ENCODE peak calls at places on chromosomes 13 and 19, in eight cellular contexts. One of them, this sample, is unnamed.

GRCh38 chr13:21483748-21484147 is 24.6 kb upstream of the ZDHHC20 start:
- DNase-seq in hypothalamus: no peak
- DNase-seq in stimulated activated CD8-positive, alpha-beta memory T cell treated with anti-CD3 and anti-CD28 coated beads, Interleukin-4, amount 100 ng/mL, for 24 hours: no peak
- DNase-seq in mucosa of gallbladder: no peak
- DNase-seq in SK-MEL-5: no peak
- DNase-seq in fibroblast of lung: no peak
- DNase-seq in T1000: no peak
- DNase-seq in T-helper 1 cell: no peak
- DNase-seq in this sample: no peak

GRCh38 chr19:17352608-17353280 is 15.4 kb downstream of the GTPBP3 start:
- DNase-seq in hypothalamus: no peak
- DNase-seq in stimulated activated CD8-positive, alpha-beta memory T cell treated with anti-CD3 and anti-CD28 coated beads, Interleukin-4, amount 100 ng/mL, for 24 hours: no peak
- DNase-seq in mucosa of gallbladder: no peak
- DNase-seq in SK-MEL-5: no peak
- DNase-seq in fibroblast of lung: no peak
- DNase-seq in T1000: no peak
- DNase-seq in T-helper 1 cell: no peak
- DNase-seq in this sample: no peak

GRCh38 chr19:9636018-9636417 is 15.0 kb upstream of the ZNF561 start:
- DNase-seq in hypothalamus: no peak
- DNase-seq in stimulated activated CD8-positive, alpha-beta memory T cell treated with anti-CD3 and anti-CD28 coated beads, Interleukin-4, amount 100 ng/mL, for 24 hours: no peak
- DNase-seq in mucosa of gallbladder: no peak
- DNase-seq in SK-MEL-5: no peak
- DNase-seq in fibroblast of lung: no peak
- DNase-seq in T1000: no peak
- DNase-seq in T-helper 1 cell: no peak
- DNase-seq in this sample: no peak

GRCh38 chr13:84994582-84994981 is 804.6 kb downstream of the SLITRK6 start:
- DNase-seq in hypothalamus: no peak
- DNase-seq in stimulated activated CD8-positive, alpha-beta memory T cell treated with anti-CD3 and anti-CD28 coated beads, Interleukin-4, amount 100 ng/mL, for 24 hours: no peak
- DNase-seq in mucosa of gallbladder: peak; percentile 20
- DNase-seq in SK-MEL-5: peak; percentile 11
- DNase-seq in fibroblast of lung: peak; percentile 8
- DNase-seq in T1000: no peak
- DNase-seq in T-helper 1 cell: no peak
- DNase-seq in this sample: no peak

GRCh38 chr19:16066611-16067104 is 9.6 kb upstream of the TPM4 start:
- DNase-seq in hypothalamus: no peak
- DNase-seq in stimulated activated CD8-positive, alpha-beta memory T cell treated with anti-CD3 and anti-CD28 coated beads, Interleukin-4, amount 100 ng/mL, for 24 hours: no peak
- DNase-seq in mucosa of gallbladder: no peak
- DNase-seq in SK-MEL-5: peak; percentile 62
- DNase-seq in fibroblast of lung: peak; percentile 77
- DNase-seq in T1000: no peak
- DNase-seq in T-helper 1 cell: no peak
- DNase-seq in this sample: no peak

GRCh38 chr13:25455146-25455545 is 83.4 kb downstream of the ATP8A2 start:
- DNase-seq in hypothalamus: no peak
- DNase-seq in stimulated activated CD8-positive, alpha-beta memory T cell treated with anti-CD3 and anti-CD28 coated beads, Interleukin-4, amount 100 ng/mL, for 24 hours: no peak
- DNase-seq in mucosa of gallbladder: no peak
- DNase-seq in SK-MEL-5: no peak
- DNase-seq in fibroblast of lung: no peak
- DNase-seq in T1000: no peak
- DNase-seq in T-helper 1 cell: no peak
- DNase-seq in this sample: peak; percentile 26

GRCh38 chr13:44383945-44384344 is 10.3 kb downstream of the SERP2 start:
- DNase-seq in hypothalamus: no peak
- DNase-seq in stimulated activated CD8-positive, alpha-beta memory T cell treated with anti-CD3 and anti-CD28 coated beads, Interleukin-4, amount 100 ng/mL, for 24 hours: no peak
- DNase-seq in mucosa of gallbladder: no peak
- DNase-seq in SK-MEL-5: no peak
- DNase-seq in fibroblast of lung: no peak
- DNase-seq in T1000: no peak
- DNase-seq in T-helper 1 cell: no peak
- DNase-seq in this sample: no peak

GRCh38 chr19:41928754-41929535 is 696 bp upstream of the ERFL start:
- DNase-seq in hypothalamus: no peak
- DNase-seq in stimulated activated CD8-positive, alpha-beta memory T cell treated with anti-CD3 and anti-CD28 coated beads, Interleukin-4, amount 100 ng/mL, for 24 hours: no peak
- DNase-seq in mucosa of gallbladder: peak; percentile 45
- DNase-seq in SK-MEL-5: no peak
- DNase-seq in fibroblast of lung: no peak
- DNase-seq in T1000: no peak
- DNase-seq in T-helper 1 cell: no peak
- DNase-seq in this sample: no peak

GRCh38 chr13:99208185-99208584 is 7.5 kb downstream of the UBAC2 start:
- DNase-seq in hypothalamus: no peak
- DNase-seq in stimulated activated CD8-positive, alpha-beta memory T cell treated with anti-CD3 and anti-CD28 coated beads, Interleukin-4, amount 100 ng/mL, for 24 hours: no peak
- DNase-seq in mucosa of gallbladder: no peak
- DNase-seq in SK-MEL-5: no peak
- DNase-seq in fibroblast of lung: no peak
- DNase-seq in T1000: no peak
- DNase-seq in T-helper 1 cell: no peak
- DNase-seq in this sample: no peak

GRCh38 chr19:20423381-20424207 is 142.0 kb downstream of the ZNF737 start:
- DNase-seq in hypothalamus: no peak
- DNase-seq in stimulated activated CD8-positive, alpha-beta memory T cell treated with anti-CD3 and anti-CD28 coated beads, Interleukin-4, amount 100 ng/mL, for 24 hours: peak; percentile 6
- DNase-seq in mucosa of gallbladder: peak; percentile 75
- DNase-seq in SK-MEL-5: no peak
- DNase-seq in fibroblast of lung: peak; percentile 78
- DNase-seq in T1000: no peak
- DNase-seq in T-helper 1 cell: no peak
- DNase-seq in this sample: no peak

GRCh38 chr13:76016799-76017198 is 380.7 kb downstream of the LMO7 start:
- DNase-seq in hypothalamus: no peak
- DNase-seq in stimulated activated CD8-positive, alpha-beta memory T cell treated with anti-CD3 and anti-CD28 coated beads, Interleukin-4, amount 100 ng/mL, for 24 hours: no peak
- DNase-seq in mucosa of gallbladder: peak; percentile 30
- DNase-seq in SK-MEL-5: peak; percentile 78
- DNase-seq in fibroblast of lung: peak; percentile 27
- DNase-seq in T1000: no peak
- DNase-seq in T-helper 1 cell: no peak
- DNase-seq in this sample: no peak

GRCh38 chr19:47133021-47133471 is 2.4 kb downstream of the SAE1 start:
- DNase-seq in hypothalamus: no peak
- DNase-seq in stimulated activated CD8-positive, alpha-beta memory T cell treated with anti-CD3 and anti-CD28 coated beads, Interleukin-4, amount 100 ng/mL, for 24 hours: no peak
- DNase-seq in mucosa of gallbladder: no peak
- DNase-seq in SK-MEL-5: no peak
- DNase-seq in fibroblast of lung: no peak
- DNase-seq in T1000: no peak
- DNase-seq in T-helper 1 cell: no peak
- DNase-seq in this sample: no peak

GRCh38 chr19:54560881-54561385 is 12.7 kb upstream of the LILRA2 start:
- DNase-seq in hypothalamus: no peak
- DNase-seq in stimulated activated CD8-positive, alpha-beta memory T cell treated with anti-CD3 and anti-CD28 coated beads, Interleukin-4, amount 100 ng/mL, for 24 hours: no peak
- DNase-seq in mucosa of gallbladder: no peak
- DNase-seq in SK-MEL-5: no peak
- DNase-seq in fibroblast of lung: no peak
- DNase-seq in T1000: no peak
- DNase-seq in T-helper 1 cell: no peak
- DNase-seq in this sample: no peak

GRCh38 chr13:38180670-38181069 is 169.0 kb upstream of the UFM1 start:
- DNase-seq in hypothalamus: no peak
- DNase-seq in stimulated activated CD8-positive, alpha-beta memory T cell treated with anti-CD3 and anti-CD28 coated beads, Interleukin-4, amount 100 ng/mL, for 24 hours: no peak
- DNase-seq in mucosa of gallbladder: no peak
- DNase-seq in SK-MEL-5: no peak
- DNase-seq in fibroblast of lung: peak; percentile 0
- DNase-seq in T1000: no peak
- DNase-seq in T-helper 1 cell: no peak
- DNase-seq in this sample: no peak

GRCh38 chr19:41327499-41328156 is 17.7 kb downstream of the CCDC97 start:
- DNase-seq in hypothalamus: peak; percentile 22
- DNase-seq in stimulated activated CD8-positive, alpha-beta memory T cell treated with anti-CD3 and anti-CD28 coated beads, Interleukin-4, amount 100 ng/mL, for 24 hours: peak; percentile 86
- DNase-seq in mucosa of gallbladder: peak; percentile 68
- DNase-seq in SK-MEL-5: no peak
- DNase-seq in fibroblast of lung: peak; percentile 22
- DNase-seq in T1000: peak; percentile 20
- DNase-seq in T-helper 1 cell: peak; percentile 90
- DNase-seq in this sample: no peak

GRCh38 chr13:52070929-52071523 is 46.5 kb downstream of the UTP14C start:
- DNase-seq in hypothalamus: no peak
- DNase-seq in stimulated activated CD8-positive, alpha-beta memory T cell treated with anti-CD3 and anti-CD28 coated beads, Interleukin-4, amount 100 ng/mL, for 24 hours: no peak
- DNase-seq in mucosa of gallbladder: no peak
- DNase-seq in SK-MEL-5: peak; percentile 50
- DNase-seq in fibroblast of lung: peak; percentile 28
- DNase-seq in T1000: no peak
- DNase-seq in T-helper 1 cell: no peak
- DNase-seq in this sample: no peak

GRCh38 chr13:107421028-107421427 is 794.3 kb downstream of the LIG4 start:
- DNase-seq in hypothalamus: no peak
- DNase-seq in stimulated activated CD8-positive, alpha-beta memory T cell treated with anti-CD3 and anti-CD28 coated beads, Interleukin-4, amount 100 ng/mL, for 24 hours: no peak
- DNase-seq in mucosa of gallbladder: no peak
- DNase-seq in SK-MEL-5: no peak
- DNase-seq in fibroblast of lung: peak; percentile 49
- DNase-seq in T1000: no peak
- DNase-seq in T-helper 1 cell: no peak
- DNase-seq in this sample: no peak

GRCh38 chr19:15357906-15358305 is 21.7 kb downstream of the AKAP8 start:
- DNase-seq in hypothalamus: no peak
- DNase-seq in stimulated activated CD8-positive, alpha-beta memory T cell treated with anti-CD3 and anti-CD28 coated beads, Interleukin-4, amount 100 ng/mL, for 24 hours: no peak
- DNase-seq in mucosa of gallbladder: no peak
- DNase-seq in SK-MEL-5: no peak
- DNase-seq in fibroblast of lung: no peak
- DNase-seq in T1000: no peak
- DNase-seq in T-helper 1 cell: no peak
- DNase-seq in this sample: no peak

GRCh38 chr13:23654111-23655110 is 84.2 kb downstream of the TNFRSF19 start:
- DNase-seq in hypothalamus: no peak
- DNase-seq in stimulated activated CD8-positive, alpha-beta memory T cell treated with anti-CD3 and anti-CD28 coated beads, Interleukin-4, amount 100 ng/mL, for 24 hours: no peak
- DNase-seq in mucosa of gallbladder: no peak
- DNase-seq in SK-MEL-5: peak; percentile 82
- DNase-seq in fibroblast of lung: peak; percentile 60
- DNase-seq in T1000: no peak
- DNase-seq in T-helper 1 cell: no peak
- DNase-seq in this sample: no peak

GRCh38 chr19:36110487-36111199 is at the start of gene OVOL3:
- DNase-seq in hypothalamus: no peak
- DNase-seq in stimulated activated CD8-positive, alpha-beta memory T cell treated with anti-CD3 and anti-CD28 coated beads, Interleukin-4, amount 100 ng/mL, for 24 hours: no peak
- DNase-seq in mucosa of gallbladder: no peak
- DNase-seq in SK-MEL-5: no peak
- DNase-seq in fibroblast of lung: no peak
- DNase-seq in T1000: no peak
- DNase-seq in T-helper 1 cell: no peak
- DNase-seq in this sample: no peak

GRCh38 chr19:30105316-30105715 is 163.3 kb downstream of the URI1 start:
- DNase-seq in hypothalamus: no peak
- DNase-seq in stimulated activated CD8-positive, alpha-beta memory T cell treated with anti-CD3 and anti-CD28 coated beads, Interleukin-4, amount 100 ng/mL, for 24 hours: no peak
- DNase-seq in mucosa of gallbladder: no peak
- DNase-seq in SK-MEL-5: no peak
- DNase-seq in fibroblast of lung: no peak
- DNase-seq in T1000: no peak
- DNase-seq in T-helper 1 cell: no peak
- DNase-seq in this sample: no peak

GRCh38 chr19:40907968-40908735 is 26.1 kb upstream of the CYP2A7 start:
- DNase-seq in hypothalamus: no peak
- DNase-seq in stimulated activated CD8-positive, alpha-beta memory T cell treated with anti-CD3 and anti-CD28 coated beads, Interleukin-4, amount 100 ng/mL, for 24 hours: peak; percentile 36
- DNase-seq in mucosa of gallbladder: no peak
- DNase-seq in SK-MEL-5: peak; percentile 23
- DNase-seq in fibroblast of lung: no peak
- DNase-seq in T1000: no peak
- DNase-seq in T-helper 1 cell: peak; percentile 14
- DNase-seq in this sample: no peak

GRCh38 chr19:41027273-41027967 is 36.3 kb downstream of the CYP2B6 start:
- DNase-seq in hypothalamus: no peak
- DNase-seq in stimulated activated CD8-positive, alpha-beta memory T cell treated with anti-CD3 and anti-CD28 coated beads, Interleukin-4, amount 100 ng/mL, for 24 hours: no peak
- DNase-seq in mucosa of gallbladder: no peak
- DNase-seq in SK-MEL-5: no peak
- DNase-seq in fibroblast of lung: no peak
- DNase-seq in T1000: no peak
- DNase-seq in T-helper 1 cell: no peak
- DNase-seq in this sample: no peak

GRCh38 chr13:113924184-113924583 is 49.7 kb downstream of the C13orf46 start:
- DNase-seq in hypothalamus: no peak
- DNase-seq in stimulated activated CD8-positive, alpha-beta memory T cell treated with anti-CD3 and anti-CD28 coated beads, Interleukin-4, amount 100 ng/mL, for 24 hours: no peak
- DNase-seq in mucosa of gallbladder: no peak
- DNase-seq in SK-MEL-5: no peak
- DNase-seq in fibroblast of lung: no peak
- DNase-seq in T1000: no peak
- DNase-seq in T-helper 1 cell: no peak
- DNase-seq in this sample: no peak

GRCh38 chr13:62643007-62643483 is 1227.4 kb upstream of the PCDH20 start:
- DNase-seq in hypothalamus: no peak
- DNase-seq in stimulated activated CD8-positive, alpha-beta memory T cell treated with anti-CD3 and anti-CD28 coated beads, Interleukin-4, amount 100 ng/mL, for 24 hours: no peak
- DNase-seq in mucosa of gallbladder: peak; percentile 47
- DNase-seq in SK-MEL-5: no peak
- DNase-seq in fibroblast of lung: peak; percentile 15
- DNase-seq in T1000: peak; percentile 2
- DNase-seq in T-helper 1 cell: no peak
- DNase-seq in this sample: no peak

GRCh38 chr19:7908742-7909461 is 5.2 kb downstream of the MAP2K7 start:
- DNase-seq in hypothalamus: no peak
- DNase-seq in stimulated activated CD8-positive, alpha-beta memory T cell treated with anti-CD3 and anti-CD28 coated beads, Interleukin-4, amount 100 ng/mL, for 24 hours: no peak
- DNase-seq in mucosa of gallbladder: no peak
- DNase-seq in SK-MEL-5: no peak
- DNase-seq in fibroblast of lung: no peak
- DNase-seq in T1000: no peak
- DNase-seq in T-helper 1 cell: no peak
- DNase-seq in this sample: no peak

GRCh38 chr19:49492573-49493411 is 3.4 kb upstream of the RPS11 start:
- DNase-seq in hypothalamus: no peak
- DNase-seq in stimulated activated CD8-positive, alpha-beta memory T cell treated with anti-CD3 and anti-CD28 coated beads, Interleukin-4, amount 100 ng/mL, for 24 hours: no peak
- DNase-seq in mucosa of gallbladder: no peak
- DNase-seq in SK-MEL-5: peak; percentile 57
- DNase-seq in fibroblast of lung: peak; percentile 34
- DNase-seq in T1000: no peak
- DNase-seq in T-helper 1 cell: no peak
- DNase-seq in this sample: no peak

GRCh38 chr19:12867120-12868099 is 13.8 kb downstream of the DNASE2 start:
- DNase-seq in hypothalamus: no peak
- DNase-seq in stimulated activated CD8-positive, alpha-beta memory T cell treated with anti-CD3 and anti-CD28 coated beads, Interleukin-4, amount 100 ng/mL, for 24 hours: peak; percentile 51
- DNase-seq in mucosa of gallbladder: peak; percentile 47
- DNase-seq in SK-MEL-5: no peak
- DNase-seq in fibroblast of lung: peak; percentile 52
- DNase-seq in T1000: no peak
- DNase-seq in T-helper 1 cell: peak; percentile 52
- DNase-seq in this sample: no peak

GRCh38 chr13:36154567-36155231 is 23.5 kb upstream of the DCLK1 start:
- DNase-seq in hypothalamus: no peak
- DNase-seq in stimulated activated CD8-positive, alpha-beta memory T cell treated with anti-CD3 and anti-CD28 coated beads, Interleukin-4, amount 100 ng/mL, for 24 hours: no peak
- DNase-seq in mucosa of gallbladder: no peak
- DNase-seq in SK-MEL-5: no peak
- DNase-seq in fibroblast of lung: no peak
- DNase-seq in T1000: no peak
- DNase-seq in T-helper 1 cell: no peak
- DNase-seq in this sample: no peak

GRCh38 chr13:110298566-110299321 is 8.2 kb downstream of the COL4A1 start:
- DNase-seq in hypothalamus: no peak
- DNase-seq in stimulated activated CD8-positive, alpha-beta memory T cell treated with anti-CD3 and anti-CD28 coated beads, Interleukin-4, amount 100 ng/mL, for 24 hours: no peak
- DNase-seq in mucosa of gallbladder: no peak
- DNase-seq in SK-MEL-5: no peak
- DNase-seq in fibroblast of lung: peak; percentile 38
- DNase-seq in T1000: no peak
- DNase-seq in T-helper 1 cell: no peak
- DNase-seq in this sample: no peak

GRCh38 chr19:38071647-38072046 is 152.4 kb downstream of the DPF1 start:
- DNase-seq in hypothalamus: no peak
- DNase-seq in stimulated activated CD8-positive, alpha-beta memory T cell treated with anti-CD3 and anti-CD28 coated beads, Interleukin-4, amount 100 ng/mL, for 24 hours: no peak
- DNase-seq in mucosa of gallbladder: no peak
- DNase-seq in SK-MEL-5: no peak
- DNase-seq in fibroblast of lung: no peak
- DNase-seq in T1000: no peak
- DNase-seq in T-helper 1 cell: no peak
- DNase-seq in this sample: no peak

GRCh38 chr19:10270180-10270615 is 722 bp upstream of the ICAM1 start:
- DNase-seq in hypothalamus: peak; percentile 12
- DNase-seq in stimulated activated CD8-positive, alpha-beta memory T cell treated with anti-CD3 and anti-CD28 coated beads, Interleukin-4, amount 100 ng/mL, for 24 hours: peak; percentile 69
- DNase-seq in mucosa of gallbladder: peak; percentile 70
- DNase-seq in SK-MEL-5: no peak
- DNase-seq in fibroblast of lung: no peak
- DNase-seq in T1000: no peak
- DNase-seq in T-helper 1 cell: peak; percentile 55
- DNase-seq in this sample: no peak

This sample was measured in NCI-H446.